ENCODE peak calls at places on chromosome 20, in ten cellular contexts. L is GM23338, M is GM12891, K is HCT116, U is suprapubic skin, Z is GM12878, X is SK-N-SH, D is esophagus muscularis mucosa, Y is upper lobe of left lung, S is stomach. E is an unnamed sample.

GRCh38 chr20:25051386-25052155 is 6.4 kb downstream of the ACSS1 start:
- DNase-seq in Z (no peak), D (no peak), X (no peak), L (no peak), S (peak; percentile 25), U (peak; percentile 57), K (no peak), Y (peak; percentile 18), M (no peak), E (no peak)

GRCh38 chr20:12531626-12532025 is 477.1 kb upstream of the SPTLC3 start:
- DNase-seq in S (no peak), L (no peak), X (no peak), Z (no peak), U (no peak), M (no peak), D (no peak), K (no peak), Y (no peak), E (no peak)

GRCh38 chr20:48197034-48197433 is 411.8 kb upstream of the SULF2 start:
- DNase-seq in L (no peak), X (no peak), S (no peak), Z (no peak), K (no peak), Y (no peak), U (no peak), D (no peak), M (no peak), E (no peak)

GRCh38 chr20:17169575-17170136 is 57.2 kb upstream of the PCSK2 start:
- DNase-seq in M (no peak), X (peak; percentile 8), D (no peak), Y (no peak), L (no peak), Z (no peak), S (no peak), U (no peak), K (no peak), E (no peak)

GRCh38 chr20:38146628-38147027 is 18.4 kb downstream of the TGM2 start:
- DNase-seq in Z (no peak), K (no peak), M (no peak), D (no peak), S (no peak), U (no peak), X (no peak), Y (no peak), L (no peak), E (no peak)

GRCh38 chr20:59625214-59625922 is 21.0 kb downstream of the PHACTR3 start:
- DNase-seq in L (no peak), U (no peak), K (no peak), M (no peak), X (no peak), S (no peak), Z (no peak), Y (no peak), D (no peak), E (no peak)

GRCh38 chr20:49386848-49387605 is 95.4 kb downstream of the KCNB1 start:
- DNase-seq in L (no peak), Y (peak; percentile 22), S (no peak), K (no peak), X (peak; percentile 68), Z (no peak), M (no peak), D (no peak), U (no peak), E (no peak)

GRCh38 chr20:64223526-64224067 is 32.0 kb upstream of the PCMTD2 start:
- DNase-seq in Z (no peak), K (no peak), U (no peak), L (peak; percentile 92), D (no peak), S (no peak), X (no peak), Y (peak; percentile 47), M (no peak), E (no peak)

GRCh38 chr20:41524980-41525613 is 93.1 kb downstream of the CHD6 start:
- DNase-seq in X (no peak), Z (no peak), K (no peak), S (peak; percentile 90), Y (peak; percentile 80), D (no peak), U (no peak), M (no peak), L (no peak), E (no peak)

GRCh38 chr20:31708839-31709534 is 13.7 kb downstream of the BCL2L1 start:
- DNase-seq in X (no peak), K (no peak), U (no peak), M (no peak), D (no peak), Y (no peak), Z (no peak), L (peak; percentile 53), S (peak; percentile 57), E (no peak)

GRCh38 chr20:38164624-38165088 is 414 bp downstream of the TGM2 start:
- DNase-seq in Y (no peak), Z (no peak), D (no peak), S (no peak), M (no peak), X (no peak), L (no peak), U (no peak), K (no peak), E (no peak)

GRCh38 chr20:31838646-31839292 is 6.6 kb downstream of the FOXS1 start:
- DNase-seq in D (no peak), Y (no peak), U (no peak), Z (no peak), L (no peak), S (no peak), X (no peak), K (no peak), M (no peak), E (peak; percentile 50)

GRCh38 chr20:23659989-23660837 is 22.5 kb upstream of the CST3 start:
- DNase-seq in U (no peak), Y (no peak), K (no peak), D (peak; percentile 90), X (no peak), S (no peak), L (no peak), M (no peak), Z (no peak), E (no peak)

GRCh38 chr20:45423700-45424099 is 7.8 kb downstream of the PIGT start:
- DNase-seq in Z (no peak), D (no peak), L (no peak), U (no peak), X (no peak), M (no peak), S (no peak), K (no peak), Y (no peak), E (no peak)

GRCh38 chr20:45416917-45417316 is 976 bp downstream of the PIGT start:
- DNase-seq in Y (no peak), K (no peak), D (no peak), Z (no peak), X (no peak), S (no peak), L (no peak), M (no peak), U (no peak), E (no peak)

GRCh38 chr20:45420125-45420524 is 4.2 kb downstream of the PIGT start:
- DNase-seq in Z (no peak), X (no peak), U (no peak), Y (no peak), K (no peak), S (no peak), M (no peak), D (no peak), L (no peak), E (no peak)

GRCh38 chr20:45415822-45416637 is at the start of gene PIGT:
- DNase-seq in Y (peak; percentile 91), Z (peak; percentile 51), X (peak; percentile 91), U (peak; percentile 95), M (peak; percentile 70), S (peak; percentile 89), K (peak; percentile 63), D (peak; percentile 95), L (peak; percentile 93), E (peak; percentile 65)

GRCh38 chr20:45419188-45420091 is 3.5 kb downstream of the PIGT start:
- DNase-seq in K (no peak), M (no peak), U (peak; percentile 88), D (no peak), L (no peak), Z (peak; percentile 80), Y (peak; percentile 48), S (peak; percentile 90), X (no peak), E (no peak)
- TF ChIP-seq POLR2AphosphoS5 in K (no peak), M (no peak), U (no peak), D (peak; percentile 87), L (no peak), Z (no peak), Y (peak; percentile 44), S (peak; percentile 89), X (no peak), E (no peak)

DNA sequence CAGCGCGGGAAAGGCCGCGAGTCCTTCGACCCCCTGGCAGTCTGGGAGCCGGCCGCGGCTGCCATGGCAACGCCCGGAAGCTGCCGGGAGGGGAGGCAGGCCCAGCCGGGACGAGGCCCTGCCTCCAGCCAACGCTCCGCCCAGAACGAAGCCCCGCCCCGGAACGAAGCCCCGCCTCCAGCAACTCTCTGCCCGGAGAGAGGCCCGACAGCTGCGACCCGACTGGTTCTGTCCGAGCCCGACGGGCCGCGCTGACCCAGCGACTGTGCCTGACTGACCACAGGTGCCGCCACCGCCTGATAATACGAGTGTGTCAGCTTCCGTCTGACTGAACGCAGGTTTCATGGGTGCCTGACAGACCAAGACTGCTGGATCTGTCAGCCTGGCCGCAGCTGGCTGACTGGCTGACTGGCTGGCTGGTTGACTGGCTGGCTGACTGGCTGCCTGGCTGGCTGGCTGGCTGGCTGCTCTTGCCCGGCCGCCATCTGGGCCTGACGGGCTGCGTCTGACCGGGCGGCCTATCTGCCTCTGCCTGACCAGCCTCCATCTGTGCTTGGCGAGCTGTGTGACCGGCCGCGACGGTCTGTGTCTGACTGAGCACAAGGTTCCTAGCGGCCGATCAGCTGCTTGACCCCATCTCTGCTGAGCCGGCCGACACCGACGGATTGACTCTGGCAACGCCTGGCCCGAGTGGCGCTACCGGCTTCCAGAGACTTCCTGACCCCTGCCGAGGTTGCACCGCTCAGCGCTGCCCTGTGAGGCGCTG is 89.7 kb upstream of the EPB41L1 start:
- DNase-seq in S (peak; percentile 98), M (peak; percentile 98), D (peak; percentile 99), Y (peak; percentile 98), K (no peak), X (peak; percentile 99), U (peak; percentile 97), Z (peak; percentile 54), L (peak; percentile 94), E (peak; percentile 87)
- TF ChIP-seq POLR2AphosphoS5 in S (peak; percentile 90), M (no peak), D (peak; percentile 89), Y (peak; percentile 75), K (peak; percentile 77), X (peak; percentile 47), U (peak; percentile 7), Z (peak; percentile 32), L (no peak), E (no peak)

GRCh38 chr20:45935416-45936046 is 1.0 kb downstream of the PCIF1 start:
- DNase-seq in L (no peak), S (no peak), K (no peak), M (no peak), U (no peak), X (peak; percentile 23), Z (no peak), D (no peak), Y (no peak), E (no peak)
- TF ChIP-seq POLR2AphosphoS5 in L (no peak), S (no peak), K (no peak), M (no peak), U (no peak), X (no peak), Z (peak; percentile 3), D (no peak), Y (no peak), E (no peak)

DNA sequence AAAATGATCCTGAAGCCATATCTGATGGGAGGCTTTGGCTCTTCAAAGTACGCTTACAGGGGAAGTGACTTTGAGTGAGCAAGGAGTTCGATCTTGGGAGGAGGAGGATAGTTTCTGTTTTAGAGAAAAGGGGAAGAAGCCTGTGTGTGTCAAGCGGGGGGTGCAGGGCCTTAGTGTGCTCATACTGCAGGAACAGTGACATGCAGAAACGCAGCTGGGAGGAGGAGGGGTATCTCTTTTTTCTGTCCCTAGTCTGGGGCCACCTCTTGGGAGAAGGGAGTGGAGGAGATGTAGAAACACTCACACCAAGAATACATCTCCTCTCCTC is 19.8 kb downstream of the SIRPD start:
- DNase-seq in S (no peak), X (no peak), Z (no peak), U (no peak), Y (peak; percentile 75), K (no peak), M (no peak), L (no peak), D (no peak), E (peak; percentile 47)
- TF ChIP-seq POLR2AphosphoS5 in S (no peak), X (no peak), Z (no peak), U (no peak), Y (no peak), K (no peak), M (no peak), L (no peak), D (no peak), E (peak; percentile 75)

E was measured in HL-60.